ENCODE peak calls at places on chromosomes 12 and 14, in four cellular contexts. Y, T, Q and D are unnamed samples.

GRCh38 chr12:55842681-55843429 is at the start of gene MMP19:
- DNase-seq in Y (no peak), T (peak; percentile 85), Q (no peak), D (no peak)

GRCh38 chr14:43540948-43541347 is 966.1 kb downstream of the FSCB start:
- DNase-seq in Y (no peak), T (peak; percentile 71), Q (no peak), D (no peak)

GRCh38 chr14:38078393-38078792 is 129.3 kb upstream of the SSTR1 start:
- DNase-seq in Y (no peak), T (no peak), Q (no peak), D (no peak)

GRCh38 chr14:90608925-90609324 is 207.3 kb downstream of the TTC7B start:
- DNase-seq in Y (no peak), T (no peak), Q (no peak), D (no peak)

GRCh38 chr14:91380610-91381371 is 36.8 kb downstream of the CCDC88C start:
- DNase-seq in Y (no peak), T (peak; percentile 67), Q (no peak), D (no peak)

GRCh38 chr12:25269701-25270100 is 19.0 kb upstream of the KRAS start:
- DNase-seq in Y (no peak), T (no peak), Q (no peak), D (no peak)

GRCh38 chr14:35121026-35121886 is 534 bp downstream of the PPP2R3C start:
- DNase-seq in Y (no peak), T (peak; percentile 60), Q (no peak), D (no peak)

GRCh38 chr14:61104358-61104757 is 123.3 kb downstream of the SLC38A6 start:
- DNase-seq in Y (no peak), T (no peak), Q (no peak), D (no peak)

GRCh38 chr14:101781240-101782061 is 19.9 kb downstream of the PPP2R5C start:
- DNase-seq in Y (no peak), T (peak; percentile 42), Q (no peak), D (peak; percentile 80)

GRCh38 chr14:87156878-87157277 is 836.1 kb downstream of the GALC start:
- DNase-seq in Y (no peak), T (no peak), Q (no peak), D (no peak)

GRCh38 chr12:33047666-33048065 is 151.1 kb upstream of the PKP2 start:
- DNase-seq in Y (no peak), T (no peak), Q (no peak), D (no peak)

GRCh38 chr12:31002361-31002725 is 71.3 kb upstream of the DDX11 start:
- DNase-seq in Y (no peak), T (no peak), Q (no peak), D (no peak)

GRCh38 chr14:73743431-73743931 is 29.3 kb upstream of the PNMA1 start:
- DNase-seq in Y (no peak), T (peak; percentile 30), Q (no peak), D (no peak)

GRCh38 chr12:77161944-77162343 is 96.6 kb upstream of the E2F7 start:
- DNase-seq in Y (no peak), T (no peak), Q (no peak), D (no peak)

GRCh38 chr12:96240251-96240650 is 46.1 kb downstream of the ELK3 start:
- DNase-seq in Y (no peak), T (no peak), Q (no peak), D (no peak)

GRCh38 chr14:62739647-62740046 is 305.6 kb downstream of the KCNH5 start:
- DNase-seq in Y (no peak), T (no peak), Q (no peak), D (no peak)

GRCh38 chr12:91384391-91384790 is 201.8 kb upstream of the DCN start:
- DNase-seq in Y (no peak), T (no peak), Q (no peak), D (no peak)

GRCh38 chr12:44571031-44571550 is 305.0 kb downstream of the NELL2 start:
- DNase-seq in Y (no peak), T (no peak), Q (no peak), D (no peak)

GRCh38 chr12:42846782-42847181 is 257.2 kb upstream of the PRICKLE1 start:
- DNase-seq in Y (no peak), T (no peak), Q (no peak), D (no peak)

GRCh38 chr12:22287776-22288621 is 46.5 kb downstream of the ST8SIA1 start:
- DNase-seq in Y (no peak), T (peak; percentile 56), Q (no peak), D (no peak)

GRCh38 chr14:55212611-55213010 is 21.2 kb upstream of the DLGAP5 start:
- DNase-seq in Y (no peak), T (no peak), Q (no peak), D (no peak)

GRCh38 chr12:32854716-32855115 is 41.9 kb downstream of the PKP2 start:
- DNase-seq in Y (no peak), T (no peak), Q (no peak), D (no peak)